ENCODE peak calls at places on chromosomes 13 and 19, in five cellular contexts. C is A549, V is SK-N-SH, M is GM12878, J is K562. A is an unnamed sample.

GRCh38 chr13:45108716-45109706 is 11.3 kb upstream of the GTF2F2 start:
- DNase-seq in C (no peak), V (no peak), M (peak; percentile 33), J (peak; percentile 38), A (peak; percentile 66)

GRCh38 chr19:5038631-5039271 is 69.8 kb downstream of the KDM4B start:
- DNase-seq in C (peak; percentile 54), V (peak; percentile 72), M (no peak), J (peak; percentile 33), A (peak; percentile 24)

GRCh38 chr19:14411161-14411560 is 8.0 kb downstream of the DDX39A start:
- DNase-seq in C (no peak), V (no peak), M (no peak), J (no peak), A (no peak)

GRCh38 chr19:41298327-41298964 is 11.5 kb upstream of the CCDC97 start:
- DNase-seq in C (no peak), V (no peak), M (no peak), J (no peak), A (peak; percentile 82)

GRCh38 chr19:13127051-13127450 is 9.0 kb downstream of the NACC1 start:
- DNase-seq in C (no peak), V (no peak), M (no peak), J (no peak), A (peak; percentile 55)

GRCh38 chr19:4980087-4980486 is 11.2 kb downstream of the KDM4B start:
- DNase-seq in C (no peak), V (peak; percentile 32), M (no peak), J (no peak), A (no peak)

GRCh38 chr13:21584973-21585592 is 18.9 kb downstream of the MICU2 start:
- DNase-seq in C (no peak), V (no peak), M (no peak), J (no peak), A (no peak)

GRCh38 chr19:958967-959685 is 25.0 kb upstream of the WDR18 start:
- DNase-seq in C (peak; percentile 81), V (no peak), M (no peak), J (peak; percentile 90), A (peak; percentile 67)

GRCh38 chr13:39266426-39266825 is 228.2 kb downstream of the NHLRC3 start:
- DNase-seq in C (no peak), V (no peak), M (no peak), J (no peak), A (no peak)

GRCh38 chr19:913080-913748 is at the start of gene R3HDM4:
- DNase-seq in C (peak; percentile 54), V (peak; percentile 96), M (no peak), J (peak; percentile 83), A (peak; percentile 37)

GRCh38 chr13:35804901-35805300 is 326.3 kb downstream of the DCLK1 start:
- DNase-seq in C (no peak), V (no peak), M (no peak), J (no peak), A (peak; percentile 35)

GRCh38 chr19:8580710-8581281 is 3.6 kb upstream of the MYO1F start:
- DNase-seq in C (peak; percentile 81), V (peak; percentile 90), M (no peak), J (peak; percentile 87), A (peak; percentile 66)

GRCh38 chr13:71605744-71606143 is 261.3 kb downstream of the DACH1 start:
- DNase-seq in C (no peak), V (no peak), M (no peak), J (no peak), A (no peak)

GRCh38 chr13:110797230-110797877 is 83.9 kb downstream of the ING1 start:
- DNase-seq in C (no peak), V (no peak), M (no peak), J (no peak), A (no peak)

GRCh38 chr19:3343619-3344502 is 22.5 kb upstream of the NFIC start:
- DNase-seq in C (peak; percentile 95), V (peak; percentile 97), M (no peak), J (peak; percentile 69), A (peak; percentile 78)
- TF ChIP-seq RCOR1 in C (no peak), V (no peak), M (no peak), J (peak; percentile 67), A (no peak)

GRCh38 chr19:47507924-47508553 is 6.8 kb downstream of the NAPA start:
- DNase-seq in C (no peak), V (no peak), M (no peak), J (no peak), A (no peak)
- TF ChIP-seq RAD21 in C (no peak), V (peak; percentile 62), M (no peak), J (no peak), A (no peak)

DNA sequence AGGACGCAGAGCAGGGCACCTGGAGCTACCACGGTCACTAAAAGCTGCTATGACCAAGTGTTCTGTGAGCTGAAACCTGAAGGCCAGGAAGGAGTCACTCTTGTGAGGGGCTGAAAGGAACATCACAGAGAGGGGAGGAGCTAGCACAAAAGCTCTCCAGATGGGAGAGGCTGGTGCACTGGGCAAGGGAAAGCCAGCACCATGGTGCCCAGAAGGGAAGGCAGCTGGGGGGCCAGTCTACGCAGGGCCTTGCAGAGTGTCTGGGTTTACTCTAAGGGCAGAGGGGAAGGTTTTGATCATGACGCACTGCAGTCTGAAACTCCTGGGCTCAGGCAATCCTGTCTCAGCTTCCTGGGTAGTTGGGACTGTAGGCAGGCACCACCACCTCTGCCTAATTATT is 4.1 kb upstream of the ZNF580 start:
- DNase-seq in C (no peak), V (no peak), M (no peak), J (no peak), A (no peak)
- TF ChIP-seq RCOR1 in C (no peak), V (no peak), M (no peak), J (no peak), A (no peak)

GRCh38 chr19:16325671-16326400 is 1.2 kb downstream of the KLF2 start:
- DNase-seq in C (peak; percentile 43), V (peak; percentile 52), M (no peak), J (no peak), A (no peak)

GRCh38 chr19:16324384-16325160 is at the start of gene KLF2:
- DNase-seq in C (peak; percentile 87), V (peak; percentile 89), M (no peak), J (peak; percentile 83), A (peak; percentile 90)

GRCh38 chr19:16325161-16325527 is 518 bp downstream of the KLF2 start:
- DNase-seq in C (peak; percentile 41), V (peak; percentile 65), M (no peak), J (peak; percentile 55), A (no peak)

GRCh38 chr19:16324064-16324383 is 602 bp upstream of the KLF2 start:
- DNase-seq in C (no peak), V (no peak), M (no peak), J (no peak), A (no peak)

GRCh38 chr19:16323532-16323931 is 1.1 kb upstream of the KLF2 start:
- DNase-seq in C (no peak), V (no peak), M (no peak), J (no peak), A (no peak)
- TF ChIP-seq RAD21 in C (no peak), V (no peak), M (no peak), J (no peak), A (no peak)

DNA sequence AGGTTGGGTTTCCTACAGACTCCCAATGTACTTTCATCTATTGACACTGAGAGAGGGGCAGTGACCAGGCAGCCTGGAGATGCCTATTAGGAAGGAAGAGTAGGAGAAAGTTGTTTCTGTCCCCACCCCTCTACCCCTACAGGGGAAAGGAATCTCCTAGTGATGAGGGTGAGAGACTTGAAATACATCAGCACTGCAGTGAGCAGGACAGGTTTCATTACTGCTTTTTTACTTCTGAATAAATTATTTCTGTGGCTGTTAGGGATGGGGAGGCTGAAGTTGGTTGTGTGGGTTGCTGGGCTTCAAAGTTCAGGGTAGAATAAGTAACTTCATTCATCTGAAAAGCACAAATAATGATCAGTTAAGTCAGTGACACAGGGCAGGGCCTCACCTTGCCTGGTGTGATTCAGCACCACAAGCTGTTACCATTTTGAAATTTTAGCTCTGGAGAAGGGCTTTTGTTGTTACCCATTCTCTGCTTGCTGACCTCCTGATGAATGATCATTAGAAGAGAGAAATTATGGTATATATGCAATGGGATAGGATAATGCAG is 19.3 kb downstream of the CEACAM1 start:
- DNase-seq in C (no peak), V (no peak), M (no peak), J (no peak), A (no peak)
- TF ChIP-seq RCOR1 in C (no peak), V (no peak), M (no peak), J (no peak), A (no peak)